ENCODE peak calls at places on chromosome 19, in five cellular contexts. C, U, W, O and P are unnamed samples.

GRCh38 chr19:1104452-1105216 is 840 bp downstream of the GPX4 start:
- DNase-seq in C (peak), U (peak), W (no peak), O (peak), P (peak)

GRCh38 chr19:45473366-45474190 is 5.8 kb downstream of the FOSB start:
- DNase-seq in C (no peak), U (no peak), W (no peak), O (no peak), P (no peak)

GRCh38 chr19:31126236-31126635 is 223.0 kb downstream of the TSHZ3 start:
- DNase-seq in C (no peak), U (no peak), W (no peak), O (no peak), P (no peak)

GRCh38 chr19:52227980-52228379 is 38.1 kb downstream of the PPP2R1A start:
- DNase-seq in C (no peak), U (no peak), W (no peak), O (no peak), P (no peak)

GRCh38 chr19:37855098-37855497 is 51.3 kb downstream of the WDR87 start:
- DNase-seq in C (no peak), U (no peak), W (no peak), O (no peak), P (peak)

GRCh38 chr19:40501599-40501998 is 34.8 kb downstream of the SPTBN4 start:
- DNase-seq in C (no peak), U (no peak), W (no peak), O (no peak), P (no peak)

GRCh38 chr19:369876-370275 is 25.3 kb upstream of the MIER2 start:
- DNase-seq in C (peak), U (no peak), W (no peak), O (no peak), P (no peak)

GRCh38 chr19:38003427-38004099 is 96.6 kb downstream of the SIPA1L3 start:
- DNase-seq in C (peak), U (peak), W (no peak), O (peak), P (peak)

GRCh38 chr19:27672309-27673047 is 1540.5 kb downstream of the UQCRFS1 start:
- DNase-seq in C (peak), U (peak), W (no peak), O (no peak), P (no peak)

GRCh38 chr19:18687740-18688465 is 4.4 kb downstream of the CRTC1 start:
- DNase-seq in C (no peak), U (no peak), W (no peak), O (no peak), P (no peak)

GRCh38 chr19:6039541-6040225 is 61.7 kb upstream of the RANBP3 start:
- DNase-seq in C (peak), U (no peak), W (no peak), O (no peak), P (no peak)

GRCh38 chr19:1109032-1109541 is 5.3 kb downstream of the GPX4 start:
- DNase-seq in C (no peak), U (no peak), W (no peak), O (no peak), P (no peak)

GRCh38 chr19:48321372-48321621 is 4.1 kb upstream of the EMP3 start:
- DNase-seq in C (peak), U (peak), W (peak), O (peak), P (peak)

GRCh38 chr19:22144394-22144793 is 52.4 kb downstream of the ZNF676 start:
- DNase-seq in C (no peak), U (no peak), W (no peak), O (no peak), P (no peak)

GRCh38 chr19:18542936-18543813 is at the start of gene FKBP8:
- DNase-seq in C (peak), U (peak), W (peak), O (peak), P (peak)

GRCh38 chr19:47012620-47013019 is 7.0 kb upstream of the NPAS1 start:
- DNase-seq in C (no peak), U (no peak), W (no peak), O (no peak), P (no peak)

GRCh38 chr19:44782729-44783128 is 5.0 kb downstream of the CBLC start:
- DNase-seq in C (no peak), U (peak), W (no peak), O (no peak), P (no peak)

GRCh38 chr19:6476155-6476895 is 5.3 kb downstream of the DENND1C start:
- DNase-seq in C (no peak), U (peak), W (peak), O (peak), P (peak)

GRCh38 chr19:52214241-52214640 is 24.4 kb downstream of the PPP2R1A start:
- DNase-seq in C (no peak), U (no peak), W (no peak), O (no peak), P (no peak)

GRCh38 chr19:22332924-22333323 is 46.7 kb downstream of the ZNF729 start:
- DNase-seq in C (no peak), U (no peak), W (no peak), O (no peak), P (no peak)

GRCh38 chr19:19554074-19555023 is 16.3 kb downstream of the CILP2 start:
- DNase-seq in C (no peak), U (no peak), W (peak), O (peak), P (peak)

GRCh38 chr19:3492919-3493318 is 7.6 kb downstream of the DOHH start:
- DNase-seq in C (no peak), U (no peak), W (no peak), O (no peak), P (no peak)

GRCh38 chr19:3284759-3285646 is 60.5 kb downstream of the CELF5 start:
- DNase-seq in C (no peak), U (peak), W (no peak), O (peak), P (peak)

GRCh38 chr19:55056827-55057226 is 6.1 kb downstream of the RDH13 start:
- DNase-seq in C (no peak), U (no peak), W (no peak), O (no peak), P (no peak)

GRCh38 chr19:18832331-18833140 is 777 bp downstream of the UPF1 start:
- DNase-seq in C (no peak), U (peak), W (no peak), O (peak), P (peak)

GRCh38 chr19:7145494-7145893 is 76.0 kb downstream of the ZNF557 start:
- DNase-seq in C (no peak), U (no peak), W (no peak), O (no peak), P (no peak)

GRCh38 chr19:9793051-9793591 is 24.6 kb upstream of the ZNF846 start:
- DNase-seq in C (peak), U (no peak), W (peak), O (no peak), P (peak)

GRCh38 chr19:41997121-41997850 is 3.3 kb upstream of the ATP1A3 start:
- DNase-seq in C (no peak), U (peak), W (peak), O (peak), P (peak)

GRCh38 chr19:4083677-4084546 is 17.2 kb upstream of the ZBTB7A start:
- DNase-seq in C (no peak), U (no peak), W (no peak), O (peak), P (peak)

GRCh38 chr19:42216653-42217521 is 590 bp downstream of the DEDD2 start:
- DNase-seq in C (no peak), U (peak), W (no peak), O (peak), P (peak)

GRCh38 chr19:55679343-55680257 is 4.6 kb downstream of the EPN1 start:
- DNase-seq in C (no peak), U (no peak), W (no peak), O (no peak), P (no peak)

GRCh38 chr19:6668696-6669095 is 1.3 kb downstream of the TNFSF14 start:
- DNase-seq in C (no peak), U (no peak), W (no peak), O (no peak), P (no peak)